ENCODE peak calls at places on chromosomes 16 and 17, in eight cellular contexts. One of them, this sample, is unnamed.

GRCh38 chr16:79571065-79571697 is 29.4 kb downstream of the MAF start:
- DNase-seq in GM12865: no peak
- DNase-seq in AML-193: no peak
- DNase-seq in NCI-H774: no peak
- DNase-seq in AG09319: no peak
- DNase-seq in EL: no peak
- DNase-seq in stimulated activated naive B cell treated with anti-CD40 and anti-IgM and Interleukin-4, amounts not matched to agents 10 μg/mL and 1 μg/mL and 100 μg/mL, for 72 hours: no peak
- DNase-seq in skeletal muscle cell: no peak
- DNase-seq in this sample: no peak

GRCh38 chr16:22031483-22032083 is 23.7 kb downstream of the MOSMO start:
- DNase-seq in GM12865: no peak
- DNase-seq in AML-193: no peak
- DNase-seq in NCI-H774: no peak
- DNase-seq in AG09319: no peak
- DNase-seq in EL: no peak
- DNase-seq in stimulated activated naive B cell treated with anti-CD40 and anti-IgM and Interleukin-4, amounts not matched to agents 10 μg/mL and 1 μg/mL and 100 μg/mL, for 72 hours: no peak
- DNase-seq in skeletal muscle cell: no peak
- DNase-seq in this sample: no peak

GRCh38 chr17:5203908-5204294 is 12.2 kb upstream of the ZNF594 start:
- DNase-seq in GM12865: no peak
- DNase-seq in AML-193: no peak
- DNase-seq in NCI-H774: no peak
- DNase-seq in AG09319: no peak
- DNase-seq in EL: peak
- DNase-seq in stimulated activated naive B cell treated with anti-CD40 and anti-IgM and Interleukin-4, amounts not matched to agents 10 μg/mL and 1 μg/mL and 100 μg/mL, for 72 hours: no peak
- DNase-seq in skeletal muscle cell: peak
- DNase-seq in this sample: no peak

GRCh38 chr16:87731607-87732006 is 34.2 kb downstream of the KLHDC4 start:
- DNase-seq in GM12865: no peak
- DNase-seq in AML-193: no peak
- DNase-seq in NCI-H774: no peak
- DNase-seq in AG09319: no peak
- DNase-seq in EL: no peak
- DNase-seq in stimulated activated naive B cell treated with anti-CD40 and anti-IgM and Interleukin-4, amounts not matched to agents 10 μg/mL and 1 μg/mL and 100 μg/mL, for 72 hours: no peak
- DNase-seq in skeletal muscle cell: no peak
- DNase-seq in this sample: no peak

GRCh38 chr17:6218333-6218732 is 148.2 kb downstream of the WSCD1 start:
- DNase-seq in GM12865: no peak
- DNase-seq in AML-193: no peak
- DNase-seq in NCI-H774: no peak
- DNase-seq in AG09319: no peak
- DNase-seq in EL: no peak
- DNase-seq in stimulated activated naive B cell treated with anti-CD40 and anti-IgM and Interleukin-4, amounts not matched to agents 10 μg/mL and 1 μg/mL and 100 μg/mL, for 72 hours: no peak
- DNase-seq in skeletal muscle cell: no peak
- DNase-seq in this sample: no peak

GRCh38 chr17:75065562-75066151 is 18.6 kb downstream of the KCTD2 start:
- DNase-seq in GM12865: peak
- DNase-seq in AML-193: no peak
- DNase-seq in NCI-H774: no peak
- DNase-seq in AG09319: no peak
- DNase-seq in EL: no peak
- DNase-seq in stimulated activated naive B cell treated with anti-CD40 and anti-IgM and Interleukin-4, amounts not matched to agents 10 μg/mL and 1 μg/mL and 100 μg/mL, for 72 hours: no peak
- DNase-seq in skeletal muscle cell: no peak
- DNase-seq in this sample: no peak

GRCh38 chr17:44940321-44940720 is 7.3 kb downstream of the KIF18B start:
- DNase-seq in GM12865: no peak
- DNase-seq in AML-193: no peak
- DNase-seq in NCI-H774: no peak
- DNase-seq in AG09319: no peak
- DNase-seq in EL: peak
- DNase-seq in stimulated activated naive B cell treated with anti-CD40 and anti-IgM and Interleukin-4, amounts not matched to agents 10 μg/mL and 1 μg/mL and 100 μg/mL, for 72 hours: no peak
- DNase-seq in skeletal muscle cell: no peak
- DNase-seq in this sample: no peak

GRCh38 chr17:40909351-40909750 is 24.3 kb upstream of the KRT20 start:
- DNase-seq in GM12865: peak
- DNase-seq in AML-193: peak
- DNase-seq in NCI-H774: peak
- DNase-seq in AG09319: peak
- DNase-seq in EL: peak
- DNase-seq in stimulated activated naive B cell treated with anti-CD40 and anti-IgM and Interleukin-4, amounts not matched to agents 10 μg/mL and 1 μg/mL and 100 μg/mL, for 72 hours: peak
- DNase-seq in skeletal muscle cell: peak
- DNase-seq in this sample: peak

GRCh38 chr16:57128787-57129389 is 36.5 kb downstream of the CPNE2 start:
- DNase-seq in GM12865: peak
- DNase-seq in AML-193: no peak
- DNase-seq in NCI-H774: no peak
- DNase-seq in AG09319: no peak
- DNase-seq in EL: no peak
- DNase-seq in stimulated activated naive B cell treated with anti-CD40 and anti-IgM and Interleukin-4, amounts not matched to agents 10 μg/mL and 1 μg/mL and 100 μg/mL, for 72 hours: no peak
- DNase-seq in skeletal muscle cell: no peak
- DNase-seq in this sample: no peak

GRCh38 chr16:46908540-46909372 is 24.6 kb downstream of the GPT2 start:
- DNase-seq in GM12865: peak
- DNase-seq in AML-193: peak
- DNase-seq in NCI-H774: no peak
- DNase-seq in AG09319: peak
- DNase-seq in EL: peak
- DNase-seq in stimulated activated naive B cell treated with anti-CD40 and anti-IgM and Interleukin-4, amounts not matched to agents 10 μg/mL and 1 μg/mL and 100 μg/mL, for 72 hours: no peak
- DNase-seq in skeletal muscle cell: no peak
- DNase-seq in this sample: no peak

GRCh38 chr17:55063857-55064485 is 95.4 kb downstream of the STXBP4 start:
- DNase-seq in GM12865: no peak
- DNase-seq in AML-193: no peak
- DNase-seq in NCI-H774: no peak
- DNase-seq in AG09319: no peak
- DNase-seq in EL: no peak
- DNase-seq in stimulated activated naive B cell treated with anti-CD40 and anti-IgM and Interleukin-4, amounts not matched to agents 10 μg/mL and 1 μg/mL and 100 μg/mL, for 72 hours: no peak
- DNase-seq in skeletal muscle cell: no peak
- DNase-seq in this sample: no peak

GRCh38 chr17:45296003-45296832 is 20.6 kb downstream of the MAP3K14 start:
- DNase-seq in GM12865: peak
- DNase-seq in AML-193: peak
- DNase-seq in NCI-H774: no peak
- DNase-seq in AG09319: no peak
- DNase-seq in EL: peak
- DNase-seq in stimulated activated naive B cell treated with anti-CD40 and anti-IgM and Interleukin-4, amounts not matched to agents 10 μg/mL and 1 μg/mL and 100 μg/mL, for 72 hours: peak
- DNase-seq in skeletal muscle cell: no peak
- DNase-seq in this sample: no peak

GRCh38 chr17:76683921-76684745 is 26.6 kb downstream of the MXRA7 start:
- DNase-seq in GM12865: no peak
- DNase-seq in AML-193: no peak
- DNase-seq in NCI-H774: no peak
- DNase-seq in AG09319: no peak
- DNase-seq in EL: no peak
- DNase-seq in stimulated activated naive B cell treated with anti-CD40 and anti-IgM and Interleukin-4, amounts not matched to agents 10 μg/mL and 1 μg/mL and 100 μg/mL, for 72 hours: no peak
- DNase-seq in skeletal muscle cell: no peak
- DNase-seq in this sample: no peak

GRCh38 chr16:67034478-67034877 is 5.5 kb downstream of the CBFB start:
- DNase-seq in GM12865: no peak
- DNase-seq in AML-193: no peak
- DNase-seq in NCI-H774: no peak
- DNase-seq in AG09319: no peak
- DNase-seq in EL: peak
- DNase-seq in stimulated activated naive B cell treated with anti-CD40 and anti-IgM and Interleukin-4, amounts not matched to agents 10 μg/mL and 1 μg/mL and 100 μg/mL, for 72 hours: no peak
- DNase-seq in skeletal muscle cell: peak
- DNase-seq in this sample: no peak

GRCh38 chr16:78538919-78539318 is 439.5 kb downstream of the WWOX start:
- DNase-seq in GM12865: no peak
- DNase-seq in AML-193: peak
- DNase-seq in NCI-H774: no peak
- DNase-seq in AG09319: no peak
- DNase-seq in EL: no peak
- DNase-seq in stimulated activated naive B cell treated with anti-CD40 and anti-IgM and Interleukin-4, amounts not matched to agents 10 μg/mL and 1 μg/mL and 100 μg/mL, for 72 hours: no peak
- DNase-seq in skeletal muscle cell: no peak
- DNase-seq in this sample: no peak

GRCh38 chr16:29862383-29862883 is 593 bp downstream of the CDIPT start:
- DNase-seq in GM12865: peak
- DNase-seq in AML-193: peak
- DNase-seq in NCI-H774: no peak
- DNase-seq in AG09319: no peak
- DNase-seq in EL: peak
- DNase-seq in stimulated activated naive B cell treated with anti-CD40 and anti-IgM and Interleukin-4, amounts not matched to agents 10 μg/mL and 1 μg/mL and 100 μg/mL, for 72 hours: no peak
- DNase-seq in skeletal muscle cell: no peak
- DNase-seq in this sample: no peak

GRCh38 chr17:50721194-50722010 is 2.0 kb downstream of the LUC7L3 start:
- DNase-seq in GM12865: no peak
- DNase-seq in AML-193: peak
- DNase-seq in NCI-H774: no peak
- DNase-seq in AG09319: no peak
- DNase-seq in EL: no peak
- DNase-seq in stimulated activated naive B cell treated with anti-CD40 and anti-IgM and Interleukin-4, amounts not matched to agents 10 μg/mL and 1 μg/mL and 100 μg/mL, for 72 hours: no peak
- DNase-seq in skeletal muscle cell: no peak
- DNase-seq in this sample: no peak

GRCh38 chr16:65828296-65828695 is 538.2 kb upstream of the CDH5 start:
- DNase-seq in GM12865: no peak
- DNase-seq in AML-193: no peak
- DNase-seq in NCI-H774: no peak
- DNase-seq in AG09319: no peak
- DNase-seq in EL: no peak
- DNase-seq in stimulated activated naive B cell treated with anti-CD40 and anti-IgM and Interleukin-4, amounts not matched to agents 10 μg/mL and 1 μg/mL and 100 μg/mL, for 72 hours: no peak
- DNase-seq in skeletal muscle cell: no peak
- DNase-seq in this sample: no peak

GRCh38 chr17:39962642-39963220 is at the start of gene GSDMA:
- DNase-seq in GM12865: no peak
- DNase-seq in AML-193: no peak
- DNase-seq in NCI-H774: no peak
- DNase-seq in AG09319: no peak
- DNase-seq in EL: no peak
- DNase-seq in stimulated activated naive B cell treated with anti-CD40 and anti-IgM and Interleukin-4, amounts not matched to agents 10 μg/mL and 1 μg/mL and 100 μg/mL, for 72 hours: no peak
- DNase-seq in skeletal muscle cell: no peak
- DNase-seq in this sample: no peak

GRCh38 chr16:68013440-68013839 is 2.3 kb downstream of the DPEP2NB start:
- DNase-seq in GM12865: no peak
- DNase-seq in AML-193: peak
- DNase-seq in NCI-H774: no peak
- DNase-seq in AG09319: no peak
- DNase-seq in EL: no peak
- DNase-seq in stimulated activated naive B cell treated with anti-CD40 and anti-IgM and Interleukin-4, amounts not matched to agents 10 μg/mL and 1 μg/mL and 100 μg/mL, for 72 hours: no peak
- DNase-seq in skeletal muscle cell: no peak
- DNase-seq in this sample: no peak

GRCh38 chr17:56978441-56979090 is 635 bp downstream of the SCPEP1 start:
- DNase-seq in GM12865: peak
- DNase-seq in AML-193: peak
- DNase-seq in NCI-H774: no peak
- DNase-seq in AG09319: no peak
- DNase-seq in EL: peak
- DNase-seq in stimulated activated naive B cell treated with anti-CD40 and anti-IgM and Interleukin-4, amounts not matched to agents 10 μg/mL and 1 μg/mL and 100 μg/mL, for 72 hours: peak
- DNase-seq in skeletal muscle cell: no peak
- DNase-seq in this sample: no peak

GRCh38 chr16:3152273-3153076 is 17.6 kb downstream of the ZNF213 start:
- DNase-seq in GM12865: peak
- DNase-seq in AML-193: peak
- DNase-seq in NCI-H774: peak
- DNase-seq in AG09319: peak
- DNase-seq in EL: peak
- DNase-seq in stimulated activated naive B cell treated with anti-CD40 and anti-IgM and Interleukin-4, amounts not matched to agents 10 μg/mL and 1 μg/mL and 100 μg/mL, for 72 hours: peak
- DNase-seq in skeletal muscle cell: peak
- DNase-seq in this sample: peak

GRCh38 chr17:42266918-42267766 is 9.0 kb downstream of the STAT5B start:
- DNase-seq in GM12865: no peak
- DNase-seq in AML-193: no peak
- DNase-seq in NCI-H774: no peak
- DNase-seq in AG09319: peak
- DNase-seq in EL: peak
- DNase-seq in stimulated activated naive B cell treated with anti-CD40 and anti-IgM and Interleukin-4, amounts not matched to agents 10 μg/mL and 1 μg/mL and 100 μg/mL, for 72 hours: no peak
- DNase-seq in skeletal muscle cell: peak
- DNase-seq in this sample: no peak

GRCh38 chr17:63140255-63140654 is 174.2 kb downstream of the TANC2 start:
- DNase-seq in GM12865: peak
- DNase-seq in AML-193: peak
- DNase-seq in NCI-H774: peak
- DNase-seq in AG09319: no peak
- DNase-seq in EL: peak
- DNase-seq in stimulated activated naive B cell treated with anti-CD40 and anti-IgM and Interleukin-4, amounts not matched to agents 10 μg/mL and 1 μg/mL and 100 μg/mL, for 72 hours: peak
- DNase-seq in skeletal muscle cell: no peak
- DNase-seq in this sample: no peak

GRCh38 chr16:350203-350602 is 2.3 kb downstream of the AXIN1 start:
- DNase-seq in GM12865: no peak
- DNase-seq in AML-193: no peak
- DNase-seq in NCI-H774: no peak
- DNase-seq in AG09319: no peak
- DNase-seq in EL: no peak
- DNase-seq in stimulated activated naive B cell treated with anti-CD40 and anti-IgM and Interleukin-4, amounts not matched to agents 10 μg/mL and 1 μg/mL and 100 μg/mL, for 72 hours: no peak
- DNase-seq in skeletal muscle cell: no peak
- DNase-seq in this sample: no peak

GRCh38 chr17:72699566-72699965 is 392.9 kb downstream of the SLC39A11 start:
- DNase-seq in GM12865: no peak
- DNase-seq in AML-193: no peak
- DNase-seq in NCI-H774: no peak
- DNase-seq in AG09319: no peak
- DNase-seq in EL: peak
- DNase-seq in stimulated activated naive B cell treated with anti-CD40 and anti-IgM and Interleukin-4, amounts not matched to agents 10 μg/mL and 1 μg/mL and 100 μg/mL, for 72 hours: no peak
- DNase-seq in skeletal muscle cell: no peak
- DNase-seq in this sample: no peak

GRCh38 chr16:64826374-64826773 is 295.5 kb downstream of the CDH11 start:
- DNase-seq in GM12865: no peak
- DNase-seq in AML-193: no peak
- DNase-seq in NCI-H774: no peak
- DNase-seq in AG09319: no peak
- DNase-seq in EL: peak
- DNase-seq in stimulated activated naive B cell treated with anti-CD40 and anti-IgM and Interleukin-4, amounts not matched to agents 10 μg/mL and 1 μg/mL and 100 μg/mL, for 72 hours: no peak
- DNase-seq in skeletal muscle cell: no peak
- DNase-seq in this sample: no peak

GRCh38 chr17:4599505-4600281 is 15.4 kb downstream of the SMTNL2 start:
- DNase-seq in GM12865: no peak
- DNase-seq in AML-193: no peak
- DNase-seq in NCI-H774: no peak
- DNase-seq in AG09319: no peak
- DNase-seq in EL: no peak
- DNase-seq in stimulated activated naive B cell treated with anti-CD40 and anti-IgM and Interleukin-4, amounts not matched to agents 10 μg/mL and 1 μg/mL and 100 μg/mL, for 72 hours: no peak
- DNase-seq in skeletal muscle cell: peak
- DNase-seq in this sample: no peak

GRCh38 chr16:88487124-88487432 is 34.0 kb downstream of the ZFPM1 start:
- DNase-seq in GM12865: no peak
- DNase-seq in AML-193: no peak
- DNase-seq in NCI-H774: no peak
- DNase-seq in AG09319: no peak
- DNase-seq in EL: no peak
- DNase-seq in stimulated activated naive B cell treated with anti-CD40 and anti-IgM and Interleukin-4, amounts not matched to agents 10 μg/mL and 1 μg/mL and 100 μg/mL, for 72 hours: no peak
- DNase-seq in skeletal muscle cell: no peak
- DNase-seq in this sample: no peak

GRCh38 chr17:70169707-70170597 is 620 bp downstream of the KCNJ2 start:
- DNase-seq in GM12865: no peak
- DNase-seq in AML-193: no peak
- DNase-seq in NCI-H774: no peak
- DNase-seq in AG09319: no peak
- DNase-seq in EL: peak
- DNase-seq in stimulated activated naive B cell treated with anti-CD40 and anti-IgM and Interleukin-4, amounts not matched to agents 10 μg/mL and 1 μg/mL and 100 μg/mL, for 72 hours: no peak
- DNase-seq in skeletal muscle cell: no peak
- DNase-seq in this sample: no peak

GRCh38 chr16:11836653-11837244 is 14.6 kb downstream of the RSL1D1 start:
- DNase-seq in GM12865: no peak
- DNase-seq in AML-193: no peak
- DNase-seq in NCI-H774: no peak
- DNase-seq in AG09319: no peak
- DNase-seq in EL: peak
- DNase-seq in stimulated activated naive B cell treated with anti-CD40 and anti-IgM and Interleukin-4, amounts not matched to agents 10 μg/mL and 1 μg/mL and 100 μg/mL, for 72 hours: no peak
- DNase-seq in skeletal muscle cell: peak
- DNase-seq in this sample: peak

GRCh38 chr17:57650548-57650947 is 94.6 kb downstream of the CCDC182 start:
- DNase-seq in GM12865: no peak
- DNase-seq in AML-193: no peak
- DNase-seq in NCI-H774: no peak
- DNase-seq in AG09319: no peak
- DNase-seq in EL: no peak
- DNase-seq in stimulated activated naive B cell treated with anti-CD40 and anti-IgM and Interleukin-4, amounts not matched to agents 10 μg/mL and 1 μg/mL and 100 μg/mL, for 72 hours: no peak
- DNase-seq in skeletal muscle cell: no peak
- DNase-seq in this sample: no peak

GRCh38 chr16:68331879-68332410 is 21.1 kb downstream of the PRMT7 start:
- DNase-seq in GM12865: no peak
- DNase-seq in AML-193: no peak
- DNase-seq in NCI-H774: no peak
- DNase-seq in AG09319: no peak
- DNase-seq in EL: peak
- DNase-seq in stimulated activated naive B cell treated with anti-CD40 and anti-IgM and Interleukin-4, amounts not matched to agents 10 μg/mL and 1 μg/mL and 100 μg/mL, for 72 hours: no peak
- DNase-seq in skeletal muscle cell: no peak
- DNase-seq in this sample: no peak

GRCh38 chr16:4606354-4606753 is 8.3 kb downstream of the UBALD1 start:
- DNase-seq in GM12865: no peak
- DNase-seq in AML-193: no peak
- DNase-seq in NCI-H774: peak
- DNase-seq in AG09319: no peak
- DNase-seq in EL: no peak
- DNase-seq in stimulated activated naive B cell treated with anti-CD40 and anti-IgM and Interleukin-4, amounts not matched to agents 10 μg/mL and 1 μg/mL and 100 μg/mL, for 72 hours: no peak
- DNase-seq in skeletal muscle cell: no peak
- DNase-seq in this sample: no peak